ENCODE peak calls at places on chromosomes 3 and 15, in five cellular contexts. One of them, this sample, is unnamed.
A peak's percentile ranks its signal among the peaks of the same experiment; 100 is the strongest.

GRCh38 chr15:69704229-69704628 is 251.6 kb downstream of the RPLP1 start:
- DNase-seq in activated naive CD4-positive, alpha-beta T cell: no peak
- DNase-seq in MM.1S: no peak
- DNase-seq in hepatic stellate cell: no peak
- DNase-seq in type B pancreatic cell: no peak
- DNase-seq in this sample: no peak

GRCh38 chr3:148466143-148466542 is 231.6 kb upstream of the AGTR1 start:
- DNase-seq in activated naive CD4-positive, alpha-beta T cell: no peak
- DNase-seq in MM.1S: no peak
- DNase-seq in hepatic stellate cell: no peak
- DNase-seq in type B pancreatic cell: no peak
- DNase-seq in this sample: peak; percentile 3

GRCh38 chr15:70741677-70742293 is 21.6 kb downstream of the UACA start:
- DNase-seq in activated naive CD4-positive, alpha-beta T cell: no peak
- DNase-seq in MM.1S: no peak
- DNase-seq in hepatic stellate cell: no peak
- DNase-seq in type B pancreatic cell: no peak
- DNase-seq in this sample: peak; percentile 36

GRCh38 chr3:95607926-95608325 is 1206.5 kb upstream of the EPHA6 start:
- DNase-seq in activated naive CD4-positive, alpha-beta T cell: no peak
- DNase-seq in MM.1S: no peak
- DNase-seq in hepatic stellate cell: no peak
- DNase-seq in type B pancreatic cell: no peak
- DNase-seq in this sample: no peak

GRCh38 chr3:167859610-167860009 is 124.1 kb downstream of the SERPINI1 start:
- DNase-seq in activated naive CD4-positive, alpha-beta T cell: no peak
- DNase-seq in MM.1S: no peak
- DNase-seq in hepatic stellate cell: no peak
- DNase-seq in type B pancreatic cell: no peak
- DNase-seq in this sample: no peak

GRCh38 chr3:139119331-139120025 is 74.8 kb upstream of the PRR23C start:
- DNase-seq in activated naive CD4-positive, alpha-beta T cell: no peak
- DNase-seq in MM.1S: no peak
- DNase-seq in hepatic stellate cell: no peak
- DNase-seq in type B pancreatic cell: peak; percentile 22
- DNase-seq in this sample: no peak

GRCh38 chr15:88467935-88468528 is 524 bp downstream of the MRPS11 start:
- DNase-seq in activated naive CD4-positive, alpha-beta T cell: peak; percentile 33
- DNase-seq in MM.1S: peak; percentile 20
- DNase-seq in hepatic stellate cell: no peak
- DNase-seq in type B pancreatic cell: peak; percentile 29
- DNase-seq in this sample: no peak

GRCh38 chr15:77716632-77717343 is 84.1 kb upstream of the LINGO1 start:
- DNase-seq in activated naive CD4-positive, alpha-beta T cell: no peak
- DNase-seq in MM.1S: no peak
- DNase-seq in hepatic stellate cell: no peak
- DNase-seq in type B pancreatic cell: no peak
- DNase-seq in this sample: no peak

GRCh38 chr15:70569139-70569717 is 194.1 kb downstream of the UACA start:
- DNase-seq in activated naive CD4-positive, alpha-beta T cell: no peak
- DNase-seq in MM.1S: no peak
- DNase-seq in hepatic stellate cell: peak; percentile 62
- DNase-seq in type B pancreatic cell: no peak
- DNase-seq in this sample: peak; percentile 87

GRCh38 chr3:141905129-141905528 is 28.7 kb downstream of the ATP1B3 start:
- DNase-seq in activated naive CD4-positive, alpha-beta T cell: no peak
- DNase-seq in MM.1S: no peak
- DNase-seq in hepatic stellate cell: no peak
- DNase-seq in type B pancreatic cell: no peak
- DNase-seq in this sample: no peak

GRCh38 chr3:64329037-64329436 is 103.8 kb upstream of the PRICKLE2 start:
- DNase-seq in activated naive CD4-positive, alpha-beta T cell: no peak
- DNase-seq in MM.1S: no peak
- DNase-seq in hepatic stellate cell: no peak
- DNase-seq in type B pancreatic cell: no peak
- DNase-seq in this sample: no peak

This sample was measured in HTR-8/SVneo.